ENCODE peak calls at places on chromosome 7, in eight cellular contexts. D is neural crest cell, Y is GM12865, C is H9, M is endothelial cell, R is lung, P is OCI-LY7, U is lower leg skin. W is an unnamed sample.

GRCh38 chr7:117755136-117755535 is 118.1 kb downstream of the CTTNBP2 start:
- DNase-seq in D (no peak), Y (no peak), C (no peak), M (no peak), R (no peak), P (no peak), U (no peak), W (no peak)

GRCh38 chr7:36191292-36191920 is 38.4 kb downstream of the EEPD1 start:
- DNase-seq in D (no peak), Y (no peak), C (no peak), M (no peak), R (no peak), P (peak; percentile 33), U (peak; percentile 74), W (no peak)

GRCh38 chr7:77877800-77878199 is 79.2 kb downstream of the PHTF2 start:
- DNase-seq in D (no peak), Y (no peak), C (no peak), M (no peak), R (no peak), P (no peak), U (no peak), W (no peak)

GRCh38 chr7:914521-915194 is 38.3 kb downstream of the GET4 start:
- DNase-seq in D (no peak), Y (no peak), C (no peak), M (no peak), R (no peak), P (no peak), U (no peak), W (no peak)

GRCh38 chr7:157116762-157117161 is 22.0 kb upstream of the UBE3C start:
- DNase-seq in D (no peak), Y (no peak), C (no peak), M (no peak), R (no peak), P (no peak), U (no peak), W (no peak)

GRCh38 chr7:22066484-22066883 is 120.8 kb upstream of the CDCA7L start:
- DNase-seq in D (no peak), Y (no peak), C (peak; percentile 47), M (no peak), R (no peak), P (no peak), U (no peak), W (no peak)

GRCh38 chr7:105759670-105760548 is 116.5 kb downstream of the ATXN7L1 start:
- DNase-seq in D (no peak), Y (peak; percentile 41), C (no peak), M (peak; percentile 28), R (no peak), P (peak; percentile 33), U (no peak), W (no peak)

GRCh38 chr7:122790132-122790531 is 87.4 kb upstream of the RNF148 start:
- DNase-seq in D (no peak), Y (no peak), C (no peak), M (no peak), R (no peak), P (no peak), U (no peak), W (no peak)

GRCh38 chr7:151767557-151767956 is 109.4 kb downstream of the PRKAG2 start:
- DNase-seq in D (no peak), Y (peak; percentile 32), C (no peak), M (no peak), R (no peak), P (no peak), U (no peak), W (no peak)

DNA sequence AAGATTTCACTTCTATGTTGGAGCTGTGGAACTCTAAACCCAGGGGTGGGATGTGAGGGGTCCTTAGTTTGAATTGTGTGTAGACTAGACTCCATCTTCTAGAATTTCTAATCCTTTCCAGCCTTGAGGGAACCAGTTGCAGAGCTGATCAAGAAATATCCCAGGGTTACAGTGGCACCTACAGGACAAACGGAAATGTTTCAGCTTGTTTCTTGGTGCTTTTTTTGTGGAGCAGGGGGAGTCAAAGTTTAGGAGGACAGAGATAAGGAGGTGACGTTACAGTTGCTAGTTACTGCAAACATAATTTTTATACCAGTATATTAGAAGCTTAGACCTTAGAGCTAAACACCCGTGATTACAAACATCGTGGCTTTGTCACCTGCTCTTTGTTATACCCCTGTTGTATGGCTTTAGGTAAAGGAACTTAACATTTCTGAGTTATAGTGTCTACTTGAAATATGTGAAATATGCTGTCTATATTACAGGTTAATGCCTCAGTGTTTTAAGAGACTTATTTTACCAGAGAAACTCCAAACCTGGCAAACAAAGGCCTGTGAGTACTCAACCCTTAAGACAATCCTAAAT is 84.5 kb upstream of the DYNC1I1 start:
- DNase-seq in D (peak; percentile 25), Y (peak; percentile 15), C (no peak), M (peak; percentile 40), R (no peak), P (peak; percentile 8), U (no peak), W (no peak)
- TF ChIP-seq CTCF in D (peak; percentile 69), Y (peak; percentile 8), C (peak; percentile 69), M (peak; percentile 37), R (no peak), P (peak; percentile 63), U (no peak), W (peak; percentile 10)

GRCh38 chr7:149568218-149568617 is 70.6 kb upstream of the ZNF746 start:
- DNase-seq in D (no peak), Y (no peak), C (no peak), M (no peak), R (no peak), P (no peak), U (no peak), W (no peak)

GRCh38 chr7:149569025-149569725 is 71.6 kb upstream of the ZNF746 start:
- DNase-seq in D (no peak), Y (no peak), C (peak; percentile 65), M (no peak), R (no peak), P (peak; percentile 8), U (no peak), W (no peak)

GRCh38 chr7:149569726-149570422 is 72.3 kb upstream of the ZNF746 start:
- DNase-seq in D (no peak), Y (no peak), C (peak; percentile 42), M (no peak), R (no peak), P (no peak), U (no peak), W (no peak)

GRCh38 chr7:149573519-149573918 is 75.9 kb upstream of the ZNF746 start:
- DNase-seq in D (no peak), Y (no peak), C (no peak), M (no peak), R (no peak), P (peak; percentile 21), U (no peak), W (no peak)

DNA sequence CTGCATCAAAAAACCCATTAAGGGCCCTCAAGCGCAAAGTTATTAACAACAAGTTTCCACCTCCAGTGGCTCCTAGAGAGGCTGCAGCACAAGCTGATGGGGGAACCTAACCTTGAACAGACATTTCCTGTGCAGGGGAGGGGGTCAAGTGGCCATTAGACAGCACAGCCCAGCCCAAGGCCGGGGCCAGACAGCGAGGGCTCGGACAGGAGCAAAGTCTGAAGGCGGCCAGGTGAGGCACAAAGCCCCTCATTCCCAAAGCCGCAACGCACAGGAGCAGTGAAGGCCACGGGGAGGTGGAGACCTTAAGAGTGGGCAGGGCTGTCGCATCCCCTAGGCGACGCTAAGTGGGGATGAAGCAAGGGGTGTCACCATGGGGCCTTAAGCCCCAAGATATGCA is 73.2 kb upstream of the ZNF746 start:
- DNase-seq in D (no peak), Y (no peak), C (peak; percentile 34), M (no peak), R (no peak), P (no peak), U (no peak), W (no peak)
- TF ChIP-seq CTCF in D (no peak), Y (no peak), C (no peak), M (no peak), R (no peak), P (no peak), U (no peak), W (no peak)

GRCh38 chr7:50302486-50303081 is 1.9 kb upstream of the IKZF1 start:
- DNase-seq in D (no peak), Y (no peak), C (peak; percentile 43), M (no peak), R (no peak), P (no peak), U (peak; percentile 74), W (no peak)
- TF ChIP-seq CTCF in D (no peak), Y (no peak), C (no peak), M (no peak), R (no peak), P (no peak), U (no peak), W (no peak)

DNA sequence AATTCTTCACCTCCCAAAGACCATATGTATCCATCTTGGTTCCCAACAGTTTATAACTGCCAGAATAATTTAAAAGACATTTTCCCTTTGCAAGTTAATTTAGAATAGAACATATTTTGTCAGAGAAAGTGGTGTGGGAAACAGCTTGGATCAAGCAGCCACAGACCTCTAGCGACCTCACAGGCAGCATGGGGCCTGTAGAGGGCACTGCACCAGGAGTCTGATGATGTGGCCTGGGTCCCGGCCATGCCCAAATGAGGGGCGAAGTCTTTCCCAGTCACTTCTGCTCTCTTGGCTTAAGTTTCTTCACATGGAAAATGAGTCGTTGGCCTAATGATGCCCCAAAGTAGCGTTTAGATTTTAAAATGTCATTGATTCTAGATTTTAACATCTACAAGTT is 243.2 kb downstream of the SDK1 start:
- DNase-seq in D (no peak), Y (no peak), C (peak; percentile 64), M (peak; percentile 21), R (no peak), P (no peak), U (no peak), W (no peak)
- TF ChIP-seq CTCF in D (no peak), Y (no peak), C (peak; percentile 83), M (no peak), R (no peak), P (peak; percentile 60), U (no peak), W (no peak)

DNA sequence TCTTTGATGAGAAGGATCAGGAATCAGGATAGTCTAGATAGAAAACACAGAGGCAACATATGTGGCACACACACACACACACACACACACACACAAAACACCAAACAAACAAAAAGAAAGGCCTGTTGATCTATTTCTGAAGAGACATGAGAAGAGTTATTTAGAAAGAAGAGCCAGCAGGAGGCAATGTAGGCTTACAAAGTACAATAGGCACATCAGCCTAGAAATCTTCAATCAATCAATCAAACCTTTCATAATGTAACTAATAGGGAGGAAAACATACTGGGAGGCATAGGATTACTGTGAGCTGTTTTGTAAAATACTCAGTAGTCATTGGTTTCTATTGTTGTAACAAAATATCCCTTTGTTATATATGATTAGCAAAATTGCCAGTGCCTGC is 47.3 kb upstream of the TES start:
- DNase-seq in D (no peak), Y (peak; percentile 12), C (no peak), M (no peak), R (no peak), P (no peak), U (no peak), W (no peak)
- TF ChIP-seq CTCF in D (no peak), Y (no peak), C (peak; percentile 20), M (no peak), R (no peak), P (no peak), U (no peak), W (no peak)